ENCODE peak calls at places on chromosomes 5 and 9, in seven cellular contexts. P is left lung, E is D721Med, K is lower lobe of right lung, F is cardiac muscle cell, J is RWPE1, S is fibroblast of pulmonary artery. Q is an unnamed sample.

GRCh38 chr9:76810377-76810957 is 46.2 kb downstream of the PCA3 start:
- DNase-seq in P (no peak), E (no peak), K (no peak), F (peak), J (peak), S (peak), Q (no peak)

GRCh38 chr5:29780401-29780800 is 1413.1 kb upstream of the CDH6 start:
- DNase-seq in P (no peak), E (no peak), K (no peak), F (no peak), J (no peak), S (no peak), Q (no peak)

GRCh38 chr5:143887302-143887638 is 75.3 kb downstream of the HMHB1 start:
- DNase-seq in P (no peak), E (no peak), K (peak), F (peak), J (peak), S (peak), Q (peak)

GRCh38 chr5:80738466-80738865 is 83.7 kb upstream of the DHFR start:
- DNase-seq in P (no peak), E (no peak), K (no peak), F (no peak), J (no peak), S (no peak), Q (no peak)

GRCh38 chr5:76717222-76718083 is 1.5 kb downstream of the F2R start:
- DNase-seq in P (no peak), E (no peak), K (no peak), F (peak), J (no peak), S (peak), Q (no peak)

GRCh38 chr5:174827521-174827920 is 103.1 kb downstream of the MSX2 start:
- DNase-seq in P (no peak), E (no peak), K (no peak), F (peak), J (peak), S (no peak), Q (no peak)

GRCh38 chr9:132163457-132163875 is 1.6 kb downstream of the NTNG2 start:
- DNase-seq in P (peak), E (no peak), K (no peak), F (no peak), J (no peak), S (no peak), Q (no peak)

GRCh38 chr5:125200842-125201373 is 454.5 kb upstream of the ZNF608 start:
- DNase-seq in P (no peak), E (no peak), K (no peak), F (no peak), J (no peak), S (no peak), Q (no peak)

GRCh38 chr9:98707158-98708102 is 1.3 kb downstream of the GABBR2 start:
- DNase-seq in P (no peak), E (peak), K (peak), F (peak), J (peak), S (peak), Q (no peak)

GRCh38 chr9:112861155-112861554 is 29.5 kb downstream of the SLC46A2 start:
- DNase-seq in P (no peak), E (no peak), K (no peak), F (no peak), J (no peak), S (no peak), Q (no peak)

GRCh38 chr5:90640484-90641059 is 82.0 kb downstream of the ADGRV1 start:
- DNase-seq in P (no peak), E (no peak), K (no peak), F (no peak), J (no peak), S (no peak), Q (peak)

GRCh38 chr5:143737073-143737472 is 74.9 kb upstream of the HMHB1 start:
- DNase-seq in P (no peak), E (no peak), K (no peak), F (no peak), J (no peak), S (no peak), Q (no peak)

DNA sequence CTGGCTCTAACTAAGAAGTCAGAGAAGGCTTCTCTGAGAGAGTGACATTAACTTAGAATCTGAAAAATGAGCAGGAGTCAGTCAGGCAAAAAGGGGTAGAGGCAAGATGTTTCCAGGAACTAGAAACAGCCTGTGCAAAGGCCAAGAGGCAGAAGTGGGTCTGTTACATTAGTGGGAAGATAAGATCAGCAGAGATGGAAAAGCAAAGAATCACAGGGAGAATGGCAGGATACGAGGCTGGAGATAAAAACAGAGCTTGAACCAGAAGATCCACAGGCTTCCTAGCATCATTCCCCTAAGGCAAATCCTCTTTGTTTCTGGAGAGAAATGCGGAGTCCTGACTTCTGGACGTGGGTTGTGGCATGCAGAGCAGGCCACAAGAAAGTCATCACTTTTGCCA is 27.4 kb downstream of the ASTN2 start:
- DNase-seq in P (no peak), E (no peak), K (no peak), F (no peak), J (no peak), S (no peak), Q (no peak)
- TF ChIP-seq CTCF in P (no peak), E (no peak), K (no peak), F (no peak), J (no peak), S (no peak), Q (no peak)

DNA sequence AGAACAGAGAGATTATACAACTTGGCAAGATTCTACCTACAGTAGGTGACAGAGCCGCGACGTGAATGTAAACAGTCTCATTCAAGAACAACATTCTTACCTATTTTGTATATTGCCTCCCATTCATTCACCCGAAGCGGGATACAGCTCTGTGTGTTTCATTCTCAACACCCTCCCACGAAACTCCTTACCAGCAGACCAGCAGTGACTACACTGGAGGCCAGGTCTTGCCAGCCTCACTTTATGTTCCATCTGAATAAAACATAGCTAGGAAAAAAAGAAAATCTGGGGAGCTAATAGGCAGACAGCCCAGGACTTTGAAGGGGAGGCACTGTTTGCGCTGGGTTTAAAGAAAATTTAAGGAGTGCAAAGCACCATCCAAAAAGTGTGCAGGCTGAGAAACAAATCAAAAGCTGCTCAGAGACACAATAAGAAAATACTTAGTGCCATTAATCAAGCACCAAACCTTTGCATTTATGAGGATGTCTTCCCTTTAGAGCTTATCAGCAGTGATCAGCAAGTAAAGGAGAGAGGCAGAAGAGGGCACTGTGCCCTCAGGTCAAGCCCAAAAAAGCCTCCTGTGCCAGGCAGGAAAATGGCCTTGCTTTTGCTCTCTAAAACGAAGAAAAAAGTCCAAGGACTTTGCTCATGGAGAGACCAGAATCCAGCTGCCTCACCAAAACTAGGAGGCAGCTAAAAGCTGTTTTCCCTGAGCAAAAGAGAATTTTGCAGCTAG is 295.2 kb downstream of the BNC2 start:
- DNase-seq in P (no peak), E (no peak), K (no peak), F (peak), J (no peak), S (peak), Q (no peak)
- TF ChIP-seq CTCF in P (no peak), E (peak), K (no peak), F (no peak), J (no peak), S (peak), Q (no peak)

DNA sequence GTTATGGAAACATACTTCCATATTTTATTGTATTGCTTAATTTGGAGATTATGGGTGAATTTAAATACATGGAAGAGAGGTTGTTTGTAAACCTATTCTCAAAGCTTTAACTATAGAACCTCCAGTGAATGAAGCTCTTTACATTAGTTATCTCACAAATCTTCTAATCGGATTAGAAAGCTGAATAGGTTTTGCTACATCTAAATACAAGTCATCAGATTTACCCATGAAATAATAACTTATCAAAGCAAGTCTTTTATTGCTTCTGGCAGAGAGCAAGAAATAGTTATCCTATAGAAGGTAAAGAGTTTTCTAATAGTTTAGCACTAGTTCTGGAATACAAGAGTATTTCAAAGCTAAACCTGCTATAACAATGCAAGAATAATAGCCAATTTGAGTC is 104.4 kb upstream of the SREK1 start:
- DNase-seq in P (no peak), E (no peak), K (no peak), F (no peak), J (no peak), S (no peak), Q (no peak)
- TF ChIP-seq CTCF in P (no peak), E (no peak), K (no peak), F (no peak), J (no peak), S (no peak), Q (no peak)

GRCh38 chr9:83219154-83219923 is 156.4 kb upstream of the RASEF start:
- DNase-seq in P (peak), E (peak), K (peak), F (peak), J (peak), S (peak), Q (peak)
- TF ChIP-seq CTCF in P (peak), E (peak), K (peak), F (peak), J (peak), S (peak), Q (peak)

DNA sequence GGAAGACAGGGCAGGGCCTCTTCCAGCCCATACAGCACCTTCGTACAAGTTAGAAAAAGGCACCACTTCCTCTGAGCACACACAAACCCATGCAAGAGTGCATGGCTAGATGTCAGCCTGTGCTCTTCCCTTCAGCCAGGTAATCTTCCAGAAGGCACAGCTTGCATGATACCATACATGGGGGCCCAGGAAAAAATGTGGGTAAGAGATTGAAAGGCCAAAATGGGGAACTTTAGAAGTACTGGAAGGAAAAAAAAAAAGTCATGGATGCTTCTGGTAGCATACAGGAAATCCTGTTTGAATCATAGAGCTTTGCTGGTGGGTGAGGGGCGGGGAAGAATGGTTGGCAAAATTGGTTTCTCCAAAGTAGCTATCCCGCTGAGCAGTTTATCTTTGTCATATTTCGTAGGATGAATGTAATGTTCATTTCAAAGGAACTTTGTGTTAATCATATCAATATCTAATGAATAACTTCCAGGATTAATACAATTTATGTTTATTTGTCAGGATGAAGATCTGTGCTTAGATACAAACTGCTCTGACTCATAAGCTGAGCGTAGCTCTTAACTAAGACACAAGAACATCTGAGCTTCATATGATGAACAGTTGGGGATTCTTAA is 78.2 kb upstream of the MAP3K1 start:
- DNase-seq in P (no peak), E (no peak), K (no peak), F (peak), J (no peak), S (peak), Q (no peak)
- TF ChIP-seq CTCF in P (no peak), E (no peak), K (no peak), F (no peak), J (no peak), S (no peak), Q (no peak)

DNA sequence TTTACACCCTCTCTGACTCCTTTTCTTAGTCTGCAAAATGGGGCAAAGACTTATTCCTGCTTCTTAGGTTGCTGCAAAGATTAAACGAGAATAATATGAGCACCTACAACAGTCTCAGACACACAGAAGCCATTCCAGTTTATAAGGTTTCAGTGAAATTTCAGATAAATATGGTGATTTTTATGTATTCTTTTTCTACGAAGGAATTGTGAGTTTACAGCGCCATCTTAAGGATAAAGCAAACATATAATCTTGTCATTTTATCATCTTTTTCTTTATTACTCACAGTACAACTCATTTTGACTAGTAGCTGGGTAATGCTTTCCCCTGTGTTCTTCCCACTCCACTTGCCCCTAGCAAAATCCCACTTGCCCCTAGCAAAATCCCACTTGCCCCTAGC is 29.2 kb upstream of the SMC5 start:
- DNase-seq in P (no peak), E (no peak), K (no peak), F (peak), J (no peak), S (peak), Q (no peak)
- TF ChIP-seq CTCF in P (no peak), E (peak), K (no peak), F (peak), J (no peak), S (peak), Q (no peak)

Q was measured in pancreas.